ENCODE peak calls at places on chromosomes 7 and 10, in ten cellular contexts. R is CD4-positive, alpha-beta T cell; Z is AG04450; G is WERI-Rb-1; S is IMR-90; K is lower lobe of right lung; X is adrenal gland; M is uterus; E is dorsolateral prefrontal cortex; D is kidney. O is an unnamed sample.

GRCh38 chr7:117269895-117270294 is 53.0 kb downstream of the WNT2 start:
- DNase-seq in Z (no peak), R (no peak), S (peak; percentile 91), E (no peak), G (no peak), K (no peak), X (no peak), D (no peak), M (no peak), O (peak; percentile 68)

GRCh38 chr10:20233423-20233822 is 417.2 kb downstream of the PLXDC2 start:
- DNase-seq in G (no peak), R (no peak), E (no peak), X (no peak), K (no peak), S (no peak), M (no peak), Z (no peak), D (no peak), O (no peak)

GRCh38 chr7:73738220-73738611 is 386 bp downstream of the ABHD11 start:
- DNase-seq in M (peak; percentile 61), D (no peak), R (peak; percentile 46), K (peak; percentile 72), Z (no peak), E (no peak), X (peak; percentile 74), G (peak; percentile 59), S (peak; percentile 25), O (peak; percentile 63)

GRCh38 chr10:132300582-132300981 is 7.2 kb downstream of the STK32C start:
- DNase-seq in G (no peak), M (peak; percentile 2), S (no peak), D (no peak), X (no peak), R (no peak), E (no peak), K (no peak), Z (no peak), O (no peak)

GRCh38 chr7:81236560-81236959 is 317.7 kb upstream of the SEMA3C start:
- DNase-seq in R (no peak), D (no peak), X (no peak), M (no peak), S (no peak), Z (no peak), G (no peak), K (no peak), E (no peak), O (no peak)

GRCh38 chr10:104043185-104043830 is 42.4 kb downstream of the COL17A1 start:
- DNase-seq in X (peak; percentile 21), E (no peak), K (no peak), G (no peak), R (no peak), M (no peak), S (no peak), Z (no peak), D (no peak), O (no peak)

GRCh38 chr10:33798754-33799153 is 464.3 kb upstream of the NRP1 start:
- DNase-seq in G (no peak), E (no peak), R (no peak), S (no peak), D (no peak), K (no peak), M (no peak), X (no peak), Z (no peak), O (no peak)

GRCh38 chr10:61899997-61900828 is 1.3 kb upstream of the ARID5B start:
- DNase-seq in K (peak; percentile 77), X (peak; percentile 78), R (peak; percentile 53), E (no peak), Z (no peak), S (peak; percentile 79), D (peak; percentile 85), M (peak; percentile 60), G (peak; percentile 52), O (peak; percentile 56)

GRCh38 chr10:91462423-91462822 is 52.3 kb downstream of the HECTD2 start:
- DNase-seq in X (no peak), S (peak; percentile 42), G (no peak), R (no peak), D (no peak), K (no peak), M (no peak), Z (no peak), E (no peak), O (no peak)

GRCh38 chr10:59907537-59907917 is 1.2 kb upstream of the CCDC6 start:
- DNase-seq in K (no peak), R (no peak), E (no peak), S (no peak), D (no peak), X (no peak), G (no peak), M (no peak), Z (no peak), O (no peak)

GRCh38 chr7:78677391-78677790 is 776.1 kb downstream of the MAGI2 start:
- DNase-seq in Z (no peak), X (no peak), S (peak; percentile 64), K (no peak), D (no peak), E (no peak), R (no peak), G (no peak), M (no peak), O (no peak)

GRCh38 chr10:72277996-72278667 is 4.4 kb downstream of the DDIT4 start:
- DNase-seq in M (no peak), Z (no peak), R (no peak), K (no peak), G (no peak), D (no peak), E (no peak), S (peak; percentile 8), X (no peak), O (no peak)

GRCh38 chr10:72276013-72276387 is 2.3 kb downstream of the DDIT4 start:
- DNase-seq in D (peak; percentile 85), K (peak; percentile 63), X (peak; percentile 75), Z (no peak), S (no peak), E (no peak), R (no peak), M (no peak), G (no peak), O (no peak)

GRCh38 chr10:72276421-72277339 is 3.0 kb downstream of the DDIT4 start:
- DNase-seq in G (no peak), D (no peak), S (peak; percentile 73), X (peak; percentile 78), K (no peak), Z (no peak), R (no peak), M (no peak), E (no peak), O (no peak)

GRCh38 chr10:72277340-72277995 is 3.7 kb downstream of the DDIT4 start:
- DNase-seq in Z (no peak), E (no peak), G (no peak), S (peak; percentile 29), D (no peak), X (no peak), R (no peak), M (no peak), K (no peak), O (peak; percentile 53)

DNA sequence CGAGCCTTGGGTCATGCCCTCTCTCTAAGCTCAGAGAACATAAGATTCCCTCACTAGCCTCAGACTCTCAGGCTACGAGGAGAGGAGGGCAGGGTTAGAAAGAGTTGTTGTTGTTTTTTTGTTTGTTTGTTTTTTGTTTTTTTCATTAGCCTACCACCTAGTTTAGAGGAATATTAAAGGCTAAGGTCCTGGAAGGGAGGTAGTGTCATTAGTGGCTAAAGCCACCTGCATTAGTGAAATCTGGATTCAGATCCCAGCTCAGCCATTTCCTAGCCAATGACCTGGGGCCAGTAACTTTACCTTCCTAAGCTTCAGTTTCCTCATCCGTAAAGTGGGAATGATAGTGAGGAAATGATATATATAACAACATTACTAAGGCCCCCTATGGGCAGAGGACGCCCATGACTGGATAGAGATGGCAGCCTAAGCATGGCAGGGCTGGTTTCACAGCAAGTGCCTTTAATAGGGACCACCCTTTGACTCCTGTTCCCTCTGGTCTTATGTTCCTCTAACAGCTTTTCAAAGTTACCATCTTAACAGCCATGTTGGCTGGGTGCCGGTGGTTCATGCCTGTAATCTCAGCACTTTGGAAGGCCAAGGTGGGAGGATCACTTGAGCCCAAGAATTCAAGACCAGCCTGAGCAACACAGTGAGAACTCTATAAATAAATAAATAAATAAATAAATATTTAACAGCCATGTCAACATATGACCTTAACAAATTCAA is 5.1 kb downstream of the DDIT4 start:
- DNase-seq in S (no peak), G (no peak), D (no peak), M (no peak), E (no peak), R (no peak), X (no peak), Z (no peak), K (no peak), O (no peak)
- TF ChIP-seq CTCF in S (no peak), G (no peak), D (no peak), M (no peak), E (no peak), R (no peak), X (no peak), Z (peak; percentile 22), K (peak; percentile 5), O (peak; percentile 24)

DNA sequence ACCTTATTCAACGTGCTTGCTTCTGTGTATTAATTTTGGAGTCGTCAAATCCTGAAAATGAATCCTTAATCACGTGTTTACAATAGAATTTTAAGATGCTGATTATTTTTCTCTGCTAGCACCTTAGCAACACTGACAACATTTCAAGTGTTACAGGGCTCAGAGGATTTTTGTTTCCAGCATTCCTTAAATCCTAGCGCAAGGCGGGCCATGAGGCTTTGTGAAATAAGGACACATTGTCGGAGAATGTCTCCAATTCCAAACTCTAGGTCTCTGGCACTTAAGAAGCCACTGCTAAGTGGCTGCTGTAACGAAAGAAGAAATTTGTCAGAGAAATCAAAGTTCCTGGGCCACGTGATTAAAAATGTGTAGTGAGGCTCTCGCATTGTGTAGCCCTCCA is 390.9 kb upstream of the CELF2 start:
- DNase-seq in R (no peak), K (no peak), E (no peak), Z (no peak), S (no peak), D (no peak), X (no peak), M (no peak), G (no peak), O (no peak)
- H3K27ac ChIP-seq in R (no peak overlapping the region), K (peak overlapping the region; percentile 38), E (no peak overlapping the region), Z (no peak overlapping the region), S (no peak overlapping the region), D (no peak overlapping the region), X (no peak overlapping the region), M (no peak overlapping the region), G (no peak overlapping the region), O (no peak overlapping the region)

GRCh38 chr7:36611703-36612102 is 112.6 kb downstream of the AOAH start:
- DNase-seq in E (no peak), X (no peak), K (no peak), M (no peak), D (no peak), R (no peak), Z (no peak), S (no peak), G (peak; percentile 74), O (no peak)
- TF ChIP-seq CTCF in E (no peak), X (no peak), K (no peak), M (no peak), D (no peak), R (no peak), Z (no peak), S (no peak), G (no peak), O (no peak)

DNA sequence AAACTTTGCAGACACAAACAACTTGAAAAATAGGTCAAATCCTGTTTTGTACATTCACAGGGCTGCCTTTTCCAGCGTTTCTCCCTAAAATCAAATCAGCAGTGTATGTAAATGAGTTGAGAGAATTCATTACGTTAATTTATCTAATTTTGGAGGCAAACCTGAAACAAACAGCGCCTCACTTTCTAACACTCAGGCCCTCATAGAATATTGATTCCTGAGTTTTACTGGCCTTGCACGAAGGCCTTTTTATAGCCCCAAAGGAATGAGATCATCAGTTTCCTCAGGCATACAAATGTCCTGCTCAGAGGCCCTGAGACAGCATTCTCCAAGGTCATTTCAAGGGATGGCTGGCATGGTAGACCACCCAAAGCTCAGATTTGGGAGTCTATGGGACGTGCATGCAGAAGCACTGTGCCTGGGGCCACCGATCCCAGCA is 131.7 kb upstream of the CHST15 start:
- DNase-seq in X (peak; percentile 39), Z (no peak), D (no peak), K (no peak), G (no peak), E (no peak), S (no peak), R (no peak), M (no peak), O (no peak)
- H3K27ac ChIP-seq in X (no peak overlapping the region), Z (no peak overlapping the region), D (no peak overlapping the region), K (no peak overlapping the region), G (no peak overlapping the region), E (no peak overlapping the region), S (no peak overlapping the region), R (no peak overlapping the region), M (no peak overlapping the region), O (no peak overlapping the region)

O was measured in foreskin keratinocyte.